ENCODE peak calls at places on chromosomes 3 and 15, in six cellular contexts. Y, C, B, E, A and Z are unnamed samples.

GRCh38 chr3:49610881-49611280 is 56.6 kb downstream of the BSN start:
- DNase-seq in Y (peak), C (no peak), B (no peak), E (no peak), A (no peak), Z (no peak)

GRCh38 chr3:107633327-107634141 is 110.8 kb downstream of the BBX start:
- DNase-seq in Y (no peak), C (no peak), B (no peak), E (no peak), A (no peak), Z (no peak)

GRCh38 chr15:45454825-45455224 is 67.7 kb downstream of the SLC30A4 start:
- DNase-seq in Y (peak), C (peak), B (peak), E (peak), A (peak), Z (peak)

GRCh38 chr3:188821998-188822397 is 349.8 kb upstream of the TPRG1 start:
- DNase-seq in Y (no peak), C (no peak), B (no peak), E (no peak), A (no peak), Z (no peak)

GRCh38 chr3:135412475-135412874 is 553.1 kb upstream of the PPP2R3A start:
- DNase-seq in Y (no peak), C (no peak), B (no peak), E (no peak), A (no peak), Z (no peak)

GRCh38 chr3:138833908-138834358 is 795 bp downstream of the PIK3CB start:
- DNase-seq in Y (no peak), C (no peak), B (no peak), E (peak), A (peak), Z (no peak)

GRCh38 chr15:74402337-74402839 is 31.4 kb downstream of the SEMA7A start:
- DNase-seq in Y (no peak), C (no peak), B (no peak), E (no peak), A (no peak), Z (no peak)

GRCh38 chr15:31852933-31853332 is 177.4 kb upstream of the CHRNA7 start:
- DNase-seq in Y (no peak), C (no peak), B (no peak), E (no peak), A (no peak), Z (no peak)

GRCh38 chr3:69126999-69127398 is 4.6 kb upstream of the LMOD3 start:
- DNase-seq in Y (no peak), C (no peak), B (no peak), E (no peak), A (no peak), Z (no peak)

GRCh38 chr3:69199942-69200341 is 77.5 kb upstream of the LMOD3 start:
- DNase-seq in Y (no peak), C (no peak), B (no peak), E (no peak), A (no peak), Z (no peak)

GRCh38 chr15:36707884-36708430 is 128.5 kb downstream of the CDIN1 start:
- DNase-seq in Y (no peak), C (no peak), B (no peak), E (no peak), A (no peak), Z (no peak)

GRCh38 chr3:139506792-139507191 is 30.5 kb upstream of the RBP2 start:
- DNase-seq in Y (no peak), C (no peak), B (no peak), E (no peak), A (no peak), Z (no peak)

GRCh38 chr15:81293728-81294500 is 30.0 kb downstream of the STARD5 start:
- DNase-seq in Y (no peak), C (no peak), B (no peak), E (no peak), A (no peak), Z (no peak)

GRCh38 chr3:13343601-13344000 is 76.5 kb downstream of the NUP210 start:
- DNase-seq in Y (no peak), C (no peak), B (no peak), E (no peak), A (no peak), Z (no peak)

GRCh38 chr3:60176614-60177013 is 1074.6 kb downstream of the FHIT start:
- DNase-seq in Y (no peak), C (no peak), B (no peak), E (no peak), A (no peak), Z (no peak)

GRCh38 chr3:44104668-44105321 is 136.9 kb upstream of the TOPAZ1 start:
- DNase-seq in Y (no peak), C (no peak), B (peak), E (peak), A (peak), Z (peak)

GRCh38 chr15:52103217-52104207 is 9.1 kb downstream of the BCL2L10 start:
- DNase-seq in Y (no peak), C (peak), B (peak), E (peak), A (peak), Z (peak)

GRCh38 chr3:49607796-49608195 is 53.5 kb downstream of the BSN start:
- DNase-seq in Y (peak), C (no peak), B (no peak), E (no peak), A (no peak), Z (no peak)

GRCh38 chr3:59334585-59334984 is 284.8 kb upstream of the CFAP20DC start:
- DNase-seq in Y (no peak), C (no peak), B (no peak), E (peak), A (no peak), Z (no peak)

GRCh38 chr15:26890451-26890850 is 23.6 kb downstream of the GABRA5 start:
- DNase-seq in Y (no peak), C (no peak), B (no peak), E (no peak), A (no peak), Z (no peak)

GRCh38 chr15:90814193-90814811 is 54.1 kb upstream of the FURIN start:
- DNase-seq in Y (no peak), C (no peak), B (no peak), E (no peak), A (peak), Z (no peak)

GRCh38 chr15:88465633-88466219 is 1.5 kb downstream of the MRPL46 start:
- DNase-seq in Y (no peak), C (no peak), B (peak), E (peak), A (peak), Z (no peak)

GRCh38 chr15:70853855-70854668 is at the start of gene LARP6:
- DNase-seq in Y (no peak), C (peak), B (peak), E (peak), A (peak), Z (no peak)

GRCh38 chr3:177835917-177836316 is 638.6 kb upstream of the TBL1XR1 start:
- DNase-seq in Y (no peak), C (no peak), B (no peak), E (peak), A (peak), Z (no peak)

GRCh38 chr15:89874926-89875564 is 18.7 kb downstream of the AP3S2 start:
- DNase-seq in Y (peak), C (peak), B (peak), E (peak), A (peak), Z (no peak)

GRCh38 chr15:25890532-25890931 is 27.4 kb upstream of the ATP10A start:
- DNase-seq in Y (no peak), C (no peak), B (no peak), E (no peak), A (no peak), Z (no peak)

GRCh38 chr15:72227192-72227586 is 3.8 kb downstream of the PKM start:
- DNase-seq in Y (no peak), C (no peak), B (no peak), E (peak), A (peak), Z (no peak)

GRCh38 chr15:83206971-83207621 is 527 bp downstream of the HDGFL3 start:
- DNase-seq in Y (peak), C (peak), B (no peak), E (peak), A (peak), Z (no peak)

GRCh38 chr3:44184319-44184953 is 57.2 kb upstream of the TOPAZ1 start:
- DNase-seq in Y (no peak), C (no peak), B (no peak), E (no peak), A (no peak), Z (no peak)

GRCh38 chr3:138124689-138125420 is 7.3 kb downstream of the A4GNT start:
- DNase-seq in Y (peak), C (no peak), B (no peak), E (peak), A (peak), Z (no peak)

DNA sequence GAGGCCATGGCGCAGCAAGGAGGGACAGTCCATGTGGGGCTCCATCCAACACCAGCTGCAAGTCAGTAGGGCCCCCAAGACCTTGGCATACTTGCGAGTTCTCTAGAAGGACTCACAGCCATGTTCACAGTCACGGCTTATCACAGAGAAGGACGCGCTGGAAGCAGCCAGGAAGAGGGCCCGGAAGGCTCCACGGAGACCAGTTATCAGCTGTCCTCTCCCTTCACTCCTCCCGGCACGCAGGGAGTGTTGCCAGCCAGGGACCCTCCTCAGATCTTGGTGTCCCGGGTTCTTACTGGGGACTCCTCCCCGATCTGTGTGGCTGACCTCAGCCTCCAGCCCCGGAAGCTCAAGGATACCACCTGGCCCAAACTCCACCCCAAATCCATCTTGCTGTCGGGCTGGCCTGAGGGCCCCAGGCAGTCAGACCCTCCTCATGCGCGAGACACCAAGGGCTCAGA is 68.0 kb downstream of the SLTM start:
- DNase-seq in Y (no peak), C (peak), B (peak), E (peak), A (no peak), Z (no peak)
- H3K4me3 ChIP-seq in Y (peak), C (peak), B (peak), E (peak), A (peak), Z (no peak)

GRCh38 chr3:66228707-66229106 is 7.9 kb downstream of the SLC25A26 start:
- DNase-seq in Y (no peak), C (no peak), B (no peak), E (no peak), A (no peak), Z (no peak)
- TF ChIP-seq CTCF in Y (no peak), C (no peak), B (no peak), E (no peak), A (no peak), Z (no peak)

DNA sequence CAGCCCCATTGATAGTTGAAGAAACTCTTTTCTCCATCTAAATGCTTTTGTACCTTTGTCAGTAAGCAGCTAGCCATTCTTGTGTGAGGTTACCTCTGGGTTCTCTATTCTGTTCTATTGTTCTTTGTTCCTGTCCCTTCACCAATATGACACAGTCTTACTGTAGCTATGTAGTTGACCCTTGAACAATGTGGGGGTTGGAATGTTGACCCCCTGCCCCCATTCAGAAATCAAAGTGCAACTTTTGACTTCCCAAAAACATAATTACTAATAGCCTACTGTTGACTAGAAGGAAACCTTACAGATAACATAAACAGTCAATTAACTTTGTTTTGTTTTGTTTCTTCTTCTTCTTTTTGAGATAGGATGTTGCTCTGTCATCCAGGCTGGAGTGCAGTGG is 18.7 kb downstream of the KLHL18 start:
- DNase-seq in Y (no peak), C (no peak), B (no peak), E (no peak), A (no peak), Z (no peak)
- H3K4me3 ChIP-seq in Y (no peak), C (no peak), B (no peak), E (no peak), A (no peak), Z (no peak)

GRCh38 chr3:9110802-9111201 is 138.6 kb downstream of the SRGAP3 start:
- DNase-seq in Y (no peak), C (no peak), B (no peak), E (peak), A (peak), Z (no peak)

GRCh38 chr3:9109570-9109914 is 139.9 kb downstream of the SRGAP3 start:
- DNase-seq in Y (no peak), C (no peak), B (no peak), E (no peak), A (no peak), Z (no peak)

GRCh38 chr3:9113040-9113439 is 136.4 kb downstream of the SRGAP3 start:
- DNase-seq in Y (no peak), C (no peak), B (no peak), E (no peak), A (no peak), Z (no peak)

GRCh38 chr3:9110316-9110715 is 139.1 kb downstream of the SRGAP3 start:
- DNase-seq in Y (no peak), C (no peak), B (no peak), E (no peak), A (no peak), Z (no peak)

DNA sequence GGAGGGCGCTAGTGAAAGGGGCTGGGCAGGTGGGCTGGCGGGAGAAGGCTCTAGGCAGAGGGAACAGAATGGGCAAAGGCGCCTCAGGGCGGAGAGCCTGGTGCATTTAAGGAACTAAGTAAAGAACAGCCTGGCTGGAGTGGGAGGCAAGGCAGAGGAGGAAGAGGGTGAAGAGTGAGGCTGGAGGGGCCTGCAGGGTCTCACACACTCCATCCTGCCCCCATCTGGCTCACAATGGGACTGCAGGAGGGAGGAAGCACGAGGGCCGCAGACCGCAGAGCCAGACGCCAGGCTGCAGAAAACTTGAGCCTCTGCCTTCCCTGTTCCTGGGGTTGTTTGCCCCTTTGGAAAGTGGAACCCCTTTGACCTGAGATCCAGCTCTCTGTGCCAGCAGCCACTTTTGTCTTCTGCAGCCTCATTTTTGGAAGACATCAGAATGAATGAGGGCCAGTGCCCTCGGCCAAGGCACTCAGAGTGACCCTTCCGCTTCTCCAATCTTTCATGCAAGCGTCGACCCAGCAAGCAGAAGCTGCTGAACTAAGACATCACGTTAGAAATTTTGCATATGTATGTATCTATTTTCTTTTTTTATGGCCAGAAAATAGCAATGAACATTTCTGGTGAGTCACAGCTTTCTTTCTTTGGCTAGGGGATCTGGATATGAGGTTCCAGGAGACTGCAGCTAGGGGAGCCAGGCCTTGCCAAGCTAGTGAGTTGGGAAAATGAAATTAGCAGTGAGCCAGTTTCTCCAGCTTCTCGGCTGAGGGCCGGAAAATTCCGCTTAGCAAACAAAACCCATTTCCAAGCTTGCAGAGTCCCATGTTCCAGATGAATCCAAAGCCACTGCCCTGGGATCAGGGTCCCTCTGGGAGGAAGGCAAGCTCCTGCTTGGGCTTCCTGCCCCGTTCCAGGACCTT is 137.8 kb downstream of the SRGAP3 start:
- DNase-seq in Y (no peak), C (peak), B (no peak), E (no peak), A (peak), Z (no peak)
- TF ChIP-seq CTCF in Y (peak), C (no peak), B (no peak), E (no peak), A (peak), Z (no peak)

GRCh38 chr15:98620020-98620419 is 28.3 kb upstream of the IGF1R start:
- DNase-seq in Y (no peak), C (no peak), B (no peak), E (no peak), A (no peak), Z (no peak)
- H3K4me3 ChIP-seq in Y (no peak), C (no peak), B (no peak), E (no peak), A (no peak), Z (no peak)

GRCh38 chr3:159732172-159733111 is 256.2 kb upstream of the IL12A start:
- DNase-seq in Y (no peak), C (no peak), B (peak), E (peak), A (peak), Z (no peak)

GRCh38 chr3:159734681-159735080 is 254.0 kb upstream of the IL12A start:
- DNase-seq in Y (no peak), C (no peak), B (no peak), E (peak), A (no peak), Z (no peak)

GRCh38 chr3:159727506-159727905 is 261.1 kb upstream of the IL12A start:
- DNase-seq in Y (no peak), C (no peak), B (no peak), E (peak), A (no peak), Z (no peak)

GRCh38 chr3:159733194-159733860 is 255.3 kb upstream of the IL12A start:
- DNase-seq in Y (no peak), C (no peak), B (no peak), E (peak), A (peak), Z (no peak)

GRCh38 chr3:159731254-159731653 is 257.4 kb upstream of the IL12A start:
- DNase-seq in Y (no peak), C (no peak), B (no peak), E (no peak), A (no peak), Z (no peak)
- TF ChIP-seq CTCF in Y (no peak), C (no peak), B (no peak), E (no peak), A (no peak), Z (no peak)

GRCh38 chr3:71801986-71802385 is 17.0 kb upstream of the PROK2 start:
- DNase-seq in Y (no peak), C (no peak), B (no peak), E (no peak), A (no peak), Z (no peak)
- H3K4me3 ChIP-seq in Y (no peak), C (no peak), B (no peak), E (no peak), A (no peak), Z (no peak)